ENCODE peak calls at places on chromosomes 5 and 9, in ten cellular contexts. K is spleen, Y is esophagus muscularis mucosa, B is transverse colon, N is suprapubic skin, S is HepG2, Z is sigmoid colon, C is stomach, H is breast epithelium, E is HCT116. V is an unnamed sample.

GRCh38 chr5:175671013-175671412 is 13.1 kb downstream of the HRH2 start:
- DNase-seq in H (no peak), B (no peak), K (no peak), Z (no peak), N (no peak), Y (no peak), E (no peak), C (peak), S (no peak), V (no peak)

GRCh38 chr9:35603506-35603985 is 1.5 kb upstream of the TESK1 start:
- DNase-seq in N (peak), K (peak), S (peak), Y (peak), B (peak), H (no peak), E (no peak), Z (peak), C (peak), V (peak)

GRCh38 chr5:45643051-45643450 is 53.1 kb downstream of the HCN1 start:
- DNase-seq in K (no peak), S (no peak), B (no peak), C (no peak), H (no peak), Y (no peak), N (no peak), E (no peak), Z (no peak), V (no peak)

GRCh38 chr5:177968661-177969211 is 27.3 kb downstream of the PROP1 start:
- DNase-seq in K (no peak), H (no peak), E (no peak), S (no peak), C (no peak), B (no peak), N (no peak), Y (peak), Z (no peak), V (no peak)

GRCh38 chr5:116242363-116242762 is 157.5 kb downstream of the COMMD10 start:
- DNase-seq in K (no peak), Z (no peak), H (no peak), B (no peak), C (no peak), Y (no peak), E (no peak), S (no peak), N (no peak), V (no peak)

GRCh38 chr5:32172908-32173393 is 1.2 kb downstream of the GOLPH3 start:
- DNase-seq in C (no peak), B (no peak), Y (no peak), E (no peak), Z (no peak), K (no peak), N (no peak), H (no peak), S (no peak), V (no peak)

GRCh38 chr5:67515020-67515689 is 318.6 kb upstream of the CD180 start:
- DNase-seq in B (no peak), Z (no peak), C (no peak), E (no peak), N (no peak), K (no peak), Y (no peak), H (no peak), S (no peak), V (no peak)

GRCh38 chr5:57412680-57413079 is 69.9 kb downstream of the ACTBL2 start:
- DNase-seq in H (no peak), E (no peak), Y (no peak), S (no peak), Z (no peak), B (no peak), C (no peak), K (no peak), N (no peak), V (no peak)

GRCh38 chr5:154860123-154860522 is 1.7 kb downstream of the CNOT8 start:
- DNase-seq in K (no peak), B (peak), Z (peak), E (no peak), N (no peak), C (no peak), H (no peak), Y (no peak), S (peak), V (no peak)

GRCh38 chr5:139294372-139295165 is 1.0 kb downstream of the MATR3 start:
- DNase-seq in E (peak), K (peak), N (peak), C (peak), Y (peak), S (peak), B (peak), H (peak), Z (peak), V (peak)

GRCh38 chr5:2801602-2802525 is 50.4 kb upstream of the IRX2 start:
- DNase-seq in Y (peak), Z (no peak), C (no peak), N (no peak), S (no peak), K (no peak), B (no peak), H (no peak), E (no peak), V (no peak)

GRCh38 chr9:83047839-83048775 is 14.8 kb downstream of the RASEF start:
- DNase-seq in N (no peak), Z (no peak), B (peak), E (no peak), K (no peak), H (peak), S (no peak), C (peak), Y (peak), V (peak)

GRCh38 chr5:18072600-18072999 is 438.3 kb downstream of the TAF11L14 start:
- DNase-seq in S (no peak), B (no peak), N (no peak), K (no peak), C (no peak), Y (no peak), Z (no peak), H (no peak), E (no peak), V (no peak)

GRCh38 chr5:134570365-134570758 is 44.9 kb downstream of the JADE2 start:
- DNase-seq in H (no peak), Z (no peak), K (no peak), E (no peak), N (no peak), B (no peak), Y (no peak), S (no peak), C (no peak), V (no peak)

DNA sequence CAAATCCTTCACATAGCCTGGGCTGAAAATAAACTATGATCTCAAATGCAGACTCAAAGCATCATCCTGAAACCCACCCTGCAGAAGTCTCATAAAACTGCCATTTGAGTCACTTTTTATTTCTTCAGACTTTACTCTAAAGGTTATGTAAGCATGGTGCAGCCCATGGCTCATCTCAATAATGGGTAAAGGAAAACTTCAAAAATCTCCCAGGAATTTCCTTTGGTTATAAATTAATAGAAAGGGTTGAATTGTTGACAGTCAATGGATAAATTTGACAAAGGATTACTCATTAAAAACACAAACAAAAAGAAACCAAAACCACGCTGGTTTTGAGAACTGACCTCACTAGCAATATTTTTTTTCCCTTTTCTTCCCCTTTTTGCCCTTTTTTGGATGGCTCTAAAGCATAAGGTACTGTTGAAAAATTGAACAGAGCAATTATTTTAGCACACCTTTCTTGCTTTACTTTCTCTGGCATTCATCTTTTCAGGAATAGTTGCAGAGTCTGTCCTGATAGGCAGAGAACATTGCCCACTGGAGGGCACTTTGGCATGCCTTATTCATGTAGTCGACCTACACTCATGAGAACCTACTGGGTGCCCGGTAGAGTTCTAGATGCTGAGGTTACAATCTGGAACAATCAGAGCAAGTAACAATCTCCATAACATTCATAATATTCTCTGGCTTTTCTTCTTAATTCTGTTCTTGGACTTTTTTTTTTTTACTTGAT is 191.4 kb downstream of the TMEM167A start:
- DNase-seq in H (no peak), B (no peak), N (no peak), Y (no peak), E (no peak), K (no peak), C (no peak), Z (no peak), S (no peak), V (no peak)
- TF ChIP-seq CTCF in H (no peak), B (no peak), N (no peak), Y (no peak), E (peak), K (no peak), C (no peak), Z (no peak), S (peak), V (no peak)

GRCh38 chr5:147780924-147781530 is 1.5 kb downstream of the JAKMIP2 start:
- DNase-seq in Z (no peak), B (no peak), S (no peak), H (no peak), N (no peak), Y (no peak), K (no peak), C (no peak), E (no peak), V (no peak)

GRCh38 chr5:147788023-147788422 is 5.5 kb upstream of the JAKMIP2 start:
- DNase-seq in Z (no peak), C (no peak), N (no peak), K (no peak), H (no peak), B (no peak), E (no peak), Y (no peak), S (no peak), V (no peak)

GRCh38 chr5:147786115-147786514 is 3.6 kb upstream of the JAKMIP2 start:
- DNase-seq in K (no peak), S (no peak), E (no peak), N (no peak), Z (no peak), H (no peak), B (no peak), C (no peak), Y (no peak), V (no peak)

GRCh38 chr5:147784596-147784995 is 2.1 kb upstream of the JAKMIP2 start:
- DNase-seq in E (no peak), H (no peak), S (no peak), Y (no peak), K (no peak), Z (no peak), B (no peak), C (no peak), N (no peak), V (no peak)

DNA sequence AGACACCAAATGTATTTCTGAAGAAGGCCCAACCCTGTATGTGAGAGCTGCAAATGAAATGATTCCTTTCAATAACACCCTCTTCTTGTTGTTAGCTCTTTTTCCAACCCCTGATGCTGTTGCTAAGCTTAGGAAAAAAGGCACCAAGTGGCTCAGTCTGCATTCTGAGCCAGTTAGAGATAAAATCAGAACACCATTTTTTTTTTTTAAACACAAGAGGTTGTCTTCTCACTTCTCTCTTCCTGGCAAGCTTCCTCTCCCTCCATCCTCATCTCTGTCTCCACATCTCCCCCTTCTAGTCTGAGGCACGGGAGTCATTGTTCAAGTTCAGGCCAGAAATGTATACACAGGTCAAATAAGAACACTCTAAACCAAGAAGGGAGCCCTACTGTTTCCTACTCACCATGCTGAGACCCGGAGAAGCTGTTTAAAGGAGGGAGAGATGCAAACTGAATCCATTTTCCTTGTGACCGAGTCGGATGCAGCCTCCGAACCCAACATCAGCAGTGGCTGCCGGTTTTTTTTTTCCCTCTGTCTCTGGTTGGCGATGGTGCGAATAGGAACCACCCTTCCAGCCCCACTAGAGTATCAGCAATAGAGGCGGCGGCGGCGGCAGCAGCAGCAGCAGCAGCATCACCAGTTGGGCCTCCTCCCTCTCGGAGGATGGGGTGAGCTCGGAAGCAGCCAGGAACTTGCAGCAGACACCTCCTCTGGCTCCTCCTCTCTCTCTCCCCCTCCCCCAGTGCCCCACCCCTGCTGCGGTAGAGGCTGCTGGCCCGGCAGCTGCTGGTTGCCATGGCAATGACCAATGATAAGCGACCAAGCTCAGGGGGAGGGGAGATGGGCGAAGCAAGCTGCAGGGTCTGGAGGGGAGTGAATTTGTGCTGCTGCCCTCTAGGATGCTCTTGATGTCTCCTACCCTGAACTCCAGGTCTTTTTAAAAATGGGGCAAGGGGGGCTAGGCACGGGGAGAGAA is at the start of gene JAKMIP2:
- DNase-seq in K (peak), C (peak), E (no peak), Y (peak), H (no peak), N (no peak), B (peak), Z (peak), S (no peak), V (peak)
- TF ChIP-seq POLR2AphosphoS5 in K (peak), C (no peak), E (no peak), Y (no peak), H (no peak), N (no peak), B (no peak), Z (no peak), S (no peak), V (no peak)

GRCh38 chr5:431001-431710 is 11.8 kb upstream of the EXOC3 start:
- DNase-seq in Y (no peak), H (no peak), C (peak), E (peak), N (no peak), K (peak), B (peak), S (peak), Z (peak), V (no peak)

GRCh38 chr5:431711-432050 is 11.3 kb upstream of the EXOC3 start:
- DNase-seq in Z (no peak), K (peak), C (no peak), B (no peak), N (no peak), Y (no peak), H (no peak), E (no peak), S (no peak), V (no peak)

GRCh38 chr5:429453-430188 is 13.4 kb upstream of the EXOC3 start:
- DNase-seq in C (peak), Z (peak), N (no peak), K (peak), Y (no peak), S (no peak), B (peak), E (no peak), H (no peak), V (no peak)

GRCh38 chr5:428754-429452 is 14.1 kb upstream of the EXOC3 start:
- DNase-seq in E (no peak), H (no peak), K (no peak), B (no peak), S (no peak), C (peak), N (no peak), Z (peak), Y (no peak), V (no peak)

DNA sequence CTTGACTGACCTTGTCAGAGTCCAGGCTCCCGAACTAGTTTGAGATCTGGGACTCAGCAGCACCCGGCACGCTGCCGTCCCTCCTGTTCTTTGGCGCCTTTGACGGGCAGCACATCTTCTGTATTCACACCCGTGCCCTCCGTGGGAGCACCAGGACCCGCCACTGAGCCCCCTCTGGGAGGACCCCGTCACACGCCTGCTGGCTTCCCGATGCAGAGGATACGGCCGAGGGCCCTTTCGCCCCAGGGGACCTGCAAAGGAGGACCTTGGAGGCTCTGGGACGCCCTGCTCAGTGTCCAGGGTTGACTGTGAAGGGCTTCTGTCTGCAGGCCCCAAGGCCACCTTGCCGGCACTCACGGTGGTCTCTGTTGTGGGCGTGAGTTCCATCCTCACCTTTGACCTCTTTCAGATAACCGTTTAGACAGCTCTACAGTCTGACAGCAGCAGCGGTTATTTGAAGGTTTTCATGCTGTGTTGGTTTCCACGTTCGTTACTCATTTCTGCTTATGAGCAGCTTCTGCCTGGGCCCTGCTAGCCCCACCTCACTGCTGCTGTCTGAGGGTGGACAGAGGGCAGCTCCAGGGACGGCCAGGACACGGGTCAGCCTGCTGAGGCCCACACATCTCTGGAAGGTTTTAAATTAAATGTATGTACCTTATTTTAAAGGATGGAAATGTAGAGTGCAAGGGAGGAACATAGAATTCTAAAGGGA is 12.6 kb upstream of the EXOC3 start:
- DNase-seq in E (no peak), B (no peak), C (peak), S (no peak), K (peak), Y (no peak), Z (peak), N (no peak), H (no peak), V (no peak)
- TF ChIP-seq POLR2A in E (no peak), B (no peak), C (no peak), S (no peak), K (no peak), Y (no peak), Z (no peak), N (no peak), H (no peak), V (no peak)

GRCh38 chr9:127493592-127494303 is 42.4 kb downstream of the LRSAM1 start:
- DNase-seq in E (no peak), H (no peak), C (no peak), Y (no peak), Z (peak), N (no peak), K (no peak), B (no peak), S (no peak), V (no peak)

GRCh38 chr9:127489471-127490115 is 38.3 kb downstream of the LRSAM1 start:
- DNase-seq in C (no peak), S (no peak), K (no peak), Z (no peak), E (no peak), N (no peak), B (no peak), H (no peak), Y (no peak), V (no peak)

GRCh38 chr9:127492616-127493015 is 41.3 kb downstream of the LRSAM1 start:
- DNase-seq in Z (no peak), N (no peak), B (no peak), S (no peak), K (no peak), Y (no peak), H (no peak), C (no peak), E (no peak), V (no peak)

GRCh38 chr9:127490831-127491230 is 39.5 kb downstream of the LRSAM1 start:
- DNase-seq in Y (no peak), S (no peak), C (no peak), E (no peak), Z (no peak), N (no peak), H (no peak), B (no peak), K (no peak), V (no peak)

DNA sequence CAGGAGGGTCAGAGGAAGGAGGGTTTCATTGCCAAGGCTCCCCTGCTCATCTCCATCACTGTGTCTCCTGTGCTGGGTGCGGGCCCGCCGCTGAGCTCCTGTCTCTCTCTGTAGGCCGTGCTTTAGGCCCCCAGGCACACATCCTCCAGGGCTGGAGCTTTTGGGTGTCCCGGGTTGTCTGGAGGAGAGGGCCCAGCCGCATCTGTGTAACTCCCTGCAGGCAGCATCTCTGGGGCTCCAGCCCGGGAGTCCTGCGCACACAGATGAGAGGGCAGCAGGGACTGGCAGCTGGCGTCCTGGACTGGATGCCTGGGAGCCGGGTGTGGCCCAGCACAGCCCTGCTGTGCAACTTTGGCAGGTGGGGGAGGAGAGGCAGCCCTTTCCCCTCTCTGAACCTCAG is 40.2 kb downstream of the LRSAM1 start:
- DNase-seq in E (no peak), N (no peak), S (no peak), K (no peak), Z (no peak), B (no peak), Y (no peak), C (no peak), H (no peak), V (no peak)
- TF ChIP-seq CTCF in E (no peak), N (no peak), S (no peak), K (no peak), Z (no peak), B (no peak), Y (no peak), C (no peak), H (no peak), V (no peak)

GRCh38 chr9:27125030-27125429 is 16.0 kb downstream of the TEK start:
- DNase-seq in Y (no peak), E (peak), N (peak), Z (peak), B (peak), K (no peak), C (peak), H (no peak), S (no peak), V (peak)
- TF ChIP-seq POLR2AphosphoS5 in Y (peak), E (no peak), N (no peak), Z (peak), B (peak), K (no peak), C (peak), H (no peak), S (no peak), V (peak)

DNA sequence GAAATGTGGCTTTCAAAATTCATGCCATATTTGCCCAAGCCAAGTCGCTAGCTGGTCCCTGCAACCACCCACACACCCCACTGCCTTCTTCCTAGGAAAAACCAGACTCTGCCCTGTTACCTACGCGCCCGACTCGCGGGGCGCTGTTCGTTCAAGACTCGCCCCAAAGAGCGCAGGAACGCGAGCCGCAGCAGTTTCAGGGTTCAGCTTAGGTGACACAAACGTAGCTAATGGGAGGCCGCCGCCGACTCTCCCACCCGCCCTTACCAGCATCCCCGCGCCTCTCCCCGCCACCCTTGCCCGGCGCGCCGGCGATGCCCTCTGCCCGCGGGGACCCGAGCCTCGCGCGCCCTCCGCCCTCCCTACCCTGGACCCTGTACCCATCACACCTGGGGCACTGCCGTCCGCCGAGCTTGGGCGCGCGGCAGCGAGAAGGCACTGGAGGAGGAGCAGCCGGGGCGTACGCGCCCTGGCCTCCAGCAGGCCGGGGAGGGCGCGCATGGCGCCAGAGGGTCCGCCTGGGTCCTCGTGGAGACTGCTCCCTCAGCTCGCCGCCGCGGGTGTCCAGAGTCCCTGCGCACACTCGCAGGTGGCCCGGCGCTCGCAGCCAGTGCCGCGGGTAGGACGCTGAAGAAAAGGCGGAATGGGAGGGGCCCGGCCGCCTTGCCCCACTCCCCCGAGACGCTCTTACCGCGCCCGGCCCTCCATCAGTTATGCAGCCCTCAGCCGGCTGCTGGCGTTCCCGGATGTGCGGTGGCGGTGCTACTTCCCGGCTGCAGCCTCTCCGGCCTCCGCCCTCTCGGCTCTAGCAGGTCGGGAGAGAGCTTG is at the start of gene EMB:
- DNase-seq in B (peak), K (peak), E (peak), Z (peak), S (no peak), H (peak), N (no peak), C (peak), Y (no peak), V (peak)
- TF ChIP-seq POLR2A in B (peak), K (no peak), E (no peak), Z (no peak), S (no peak), H (no peak), N (no peak), C (no peak), Y (no peak), V (no peak)

V was measured in prostate gland.